ENCODE peak calls at places on chromosomes 3 and 15, in ten cellular contexts. I, G, B, H, Y, Z, Q, S, U and N are unnamed samples.

GRCh38 chr3:72232777-72233176 is 447.8 kb upstream of the PROK2 start:
- DNase-seq in H (no peak), Q (no peak), Z (no peak), U (no peak), B (no peak), G (no peak), Y (no peak), S (no peak), I (no peak), N (no peak)

GRCh38 chr3:126270145-126270811 is 86.9 kb downstream of the KLF15 start:
- DNase-seq in G (no peak), Z (no peak), H (no peak), B (no peak), I (no peak), U (no peak), Q (peak; percentile 70), S (peak; percentile 81), Y (no peak), N (no peak)

GRCh38 chr3:160413613-160414248 is 14.3 kb downstream of the SMC4 start:
- DNase-seq in Z (peak; percentile 69), Y (peak; percentile 64), S (no peak), Q (peak; percentile 51), H (peak; percentile 28), B (no peak), U (no peak), I (peak; percentile 55), G (peak; percentile 67), N (peak; percentile 65)

GRCh38 chr15:89203705-89204273 is 17.6 kb downstream of the RLBP1 start:
- DNase-seq in Q (no peak), H (no peak), G (no peak), Z (no peak), S (no peak), Y (no peak), B (no peak), U (no peak), I (no peak), N (no peak)

GRCh38 chr3:185175370-185175987 is 22.6 kb upstream of the C3orf70 start:
- DNase-seq in Y (peak; percentile 17), U (no peak), Q (no peak), I (no peak), H (no peak), B (no peak), G (no peak), Z (no peak), S (peak; percentile 77), N (no peak)

GRCh38 chr3:189626286-189626685 is 4.9 kb upstream of the TP63 start:
- DNase-seq in B (no peak), S (no peak), H (no peak), Z (no peak), Y (no peak), I (no peak), Q (no peak), U (no peak), G (no peak), N (no peak)

GRCh38 chr3:52084954-52085730 is 28.8 kb upstream of the DUSP7 start:
- DNase-seq in I (no peak), Y (peak; percentile 58), B (no peak), S (peak; percentile 68), H (no peak), U (no peak), Q (no peak), Z (no peak), G (no peak), N (no peak)

GRCh38 chr3:195558602-195559001 is 15.5 kb upstream of the PPP1R2 start:
- DNase-seq in Q (no peak), G (peak; percentile 51), U (no peak), Z (peak; percentile 34), I (no peak), H (no peak), Y (peak; percentile 34), B (no peak), S (no peak), N (no peak)

GRCh38 chr3:43512749-43513404 is 108.9 kb downstream of the ANO10 start:
- DNase-seq in Y (no peak), G (no peak), Q (no peak), H (no peak), B (no peak), U (no peak), S (no peak), I (no peak), Z (no peak), N (no peak)

GRCh38 chr3:9795212-9795611 is 2.3 kb downstream of the ARPC4 start:
- DNase-seq in S (no peak), Q (no peak), Z (no peak), U (no peak), I (no peak), B (no peak), Y (no peak), H (no peak), G (no peak), N (no peak)

GRCh38 chr3:46671541-46672348 is 21.7 kb downstream of the ALS2CL start:
- DNase-seq in Q (peak; percentile 12), G (no peak), H (no peak), U (peak; percentile 74), Z (no peak), I (no peak), Y (peak; percentile 11), B (no peak), S (peak; percentile 54), N (no peak)

GRCh38 chr15:83304861-83305661 is 20.6 kb upstream of the BNC1 start:
- DNase-seq in Z (no peak), S (no peak), I (no peak), Q (no peak), B (no peak), Y (no peak), U (no peak), H (no peak), G (peak; percentile 17), N (no peak)

GRCh38 chr3:52090131-52090548 is 33.8 kb upstream of the DUSP7 start:
- DNase-seq in Z (no peak), S (peak; percentile 84), Y (no peak), G (peak; percentile 52), H (no peak), Q (peak; percentile 72), I (no peak), B (no peak), U (no peak), N (no peak)

GRCh38 chr3:42071720-42072582 is 19.2 kb upstream of the TRAK1 start:
- DNase-seq in Y (peak; percentile 64), U (peak; percentile 37), I (peak; percentile 33), Q (peak; percentile 60), H (no peak), B (peak; percentile 54), G (no peak), Z (no peak), S (peak; percentile 79), N (no peak)

DNA sequence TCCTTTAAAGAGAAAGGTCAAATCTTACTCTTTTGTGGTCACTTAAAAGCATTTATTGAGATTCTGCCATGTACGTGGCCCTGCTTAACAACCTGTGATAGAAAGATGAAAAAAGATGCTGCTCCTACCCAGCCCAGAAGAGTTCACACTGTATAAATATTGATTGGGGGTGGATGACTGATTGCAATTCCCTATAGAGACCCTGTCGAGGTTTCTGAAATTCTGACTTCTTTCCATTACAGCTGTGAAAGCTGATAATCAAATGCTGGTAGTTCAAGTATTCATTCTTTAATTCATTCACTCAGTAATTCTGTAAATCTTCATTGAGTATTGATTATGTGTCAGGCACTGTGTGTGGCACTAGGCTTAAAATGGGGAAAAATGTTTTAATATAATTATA is 114.0 kb upstream of the CHL1 start:
- DNase-seq in Y (no peak), G (no peak), S (no peak), H (no peak), B (no peak), U (no peak), Q (no peak), I (no peak), Z (no peak), N (no peak)
- H3K9me3 ChIP-seq in Y (no peaks in the 10 kb centered on the region), G (no peaks in the 10 kb centered on the region), S (no peaks in the 10 kb centered on the region), H (no peaks in the 10 kb centered on the region), B (no peaks in the 10 kb centered on the region), U (no peaks in the 10 kb centered on the region), Q (no peaks in the 10 kb centered on the region), I (no peaks in the 10 kb centered on the region), Z (no peaks in the 10 kb centered on the region), N (no peaks in the 10 kb centered on the region)

GRCh38 chr3:149085828-149086231 is 503 bp downstream of the HLTF start:
- DNase-seq in S (no peak), H (no peak), B (no peak), Q (no peak), G (no peak), U (no peak), Y (no peak), I (peak; percentile 35), Z (no peak), N (peak; percentile 3)
- H3K27ac ChIP-seq in S (peak overlapping the region; percentile 77), H (peak overlapping the region; percentile 54), B (peak overlapping the region; percentile 71), Q (peak overlapping the region; percentile 74), G (no peak overlapping the region), U (peak overlapping the region; percentile 71), Y (peak overlapping the region; percentile 59), I (peak overlapping the region; percentile 75), Z (peak overlapping the region; percentile 63), N (peak overlapping the region; percentile 64)

DNA sequence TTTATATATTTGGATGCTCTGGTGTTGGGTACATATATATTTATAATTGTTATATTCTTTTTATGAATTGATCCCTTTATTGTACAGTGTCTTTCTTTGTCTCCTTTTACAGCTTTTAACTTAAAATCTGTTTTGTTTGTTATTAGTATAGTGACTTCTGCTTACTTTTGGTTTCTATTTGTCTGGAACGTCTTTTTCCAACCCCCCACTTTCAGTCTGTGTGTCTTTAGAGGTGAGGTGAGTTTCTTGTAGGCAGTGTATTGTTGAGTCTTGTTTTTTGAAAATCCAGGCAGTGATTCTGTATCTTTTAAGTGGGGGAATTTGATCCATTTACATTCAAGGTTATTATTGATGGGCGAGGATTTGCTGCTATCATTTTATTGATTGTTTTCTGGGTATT is 62.0 kb downstream of the AP4E1 start:
- DNase-seq in I (no peak), Y (no peak), U (no peak), Q (no peak), B (no peak), G (no peak), H (no peak), Z (no peak), S (no peak), N (no peak)
- H3K9me3 ChIP-seq in I (peaks cover 22% of the 10 kb centered on the region), Y (peaks cover 9% of the 10 kb centered on the region), U (peaks cover 10% of the 10 kb centered on the region), Q (no peaks in the 10 kb centered on the region), B (no peaks in the 10 kb centered on the region), G (peaks cover 4% of the 10 kb centered on the region), H (peaks cover 10% of the 10 kb centered on the region), Z (peaks cover 13% of the 10 kb centered on the region), S (peaks cover 5% of the 10 kb centered on the region), N (peaks cover 6% of the 10 kb centered on the region)

GRCh38 chr3:53160335-53160659 is 712 bp upstream of the PRKCD start:
- DNase-seq in I (no peak), Y (no peak), Z (no peak), B (no peak), G (no peak), U (no peak), S (no peak), Q (no peak), H (no peak), N (no peak)

GRCh38 chr3:53161820-53162671 is 1.0 kb downstream of the PRKCD start:
- DNase-seq in B (peak; percentile 61), Y (peak; percentile 84), Q (peak; percentile 37), U (no peak), S (no peak), I (peak; percentile 33), Z (peak; percentile 56), G (no peak), H (peak; percentile 10), N (peak; percentile 36)

GRCh38 chr3:53162672-53163458 is 1.9 kb downstream of the PRKCD start:
- DNase-seq in Y (no peak), G (no peak), U (no peak), B (peak; percentile 77), I (no peak), S (no peak), H (peak; percentile 20), Z (peak; percentile 75), Q (no peak), N (peak; percentile 85)

GRCh38 chr3:53160660-53161344 is at the start of gene PRKCD:
- DNase-seq in H (peak; percentile 73), Y (peak; percentile 93), U (peak; percentile 90), I (peak; percentile 72), Z (peak; percentile 84), B (peak; percentile 89), S (peak; percentile 94), Q (peak; percentile 85), G (peak; percentile 84), N (peak; percentile 72)

GRCh38 chr3:53161345-53161819 is 373 bp downstream of the PRKCD start:
- DNase-seq in I (peak; percentile 26), Y (no peak), H (no peak), U (no peak), B (no peak), G (no peak), Q (peak; percentile 35), S (no peak), Z (no peak), N (no peak)
- H3K27ac ChIP-seq in I (peak overlapping the region; percentile 90), Y (no peak overlapping the region), H (peak overlapping the region; percentile 71), U (peak overlapping the region; percentile 85), B (peak overlapping the region; percentile 98), G (no peak overlapping the region), Q (peak overlapping the region; percentile 81), S (peak overlapping the region; percentile 74), Z (peak overlapping the region; percentile 33), N (peak overlapping the region; percentile 61)